ENCODE peak calls at places on chromosome 4, in four cellular contexts. X is fibroblast of lung; B is H7; H is CD8-positive, alpha-beta T cell. T is an unnamed sample.
A peak's percentile ranks its signal among the peaks of the same experiment; 100 is the strongest.

GRCh38 chr4:169221662-169222061 is 49.1 kb downstream of the SH3RF1 start:
- DNase-seq in H (no peak), X (no peak), B (no peak), T (no peak)

GRCh38 chr4:32140636-32141035 is 1420.5 kb downstream of the PCDH7 start:
- DNase-seq in B (no peak), X (peak; percentile 97), H (no peak), T (no peak)

GRCh38 chr4:48237996-48238645 is 31.5 kb downstream of the TEC start:
- DNase-seq in X (no peak), B (no peak), H (no peak), T (no peak)

GRCh38 chr4:24471623-24472510 is 112.5 kb downstream of the DHX15 start:
- DNase-seq in B (peak; percentile 86), H (no peak), X (peak; percentile 30), T (peak; percentile 9)

GRCh38 chr4:71487324-71487677 is 148.5 kb downstream of the SLC4A4 start:
- DNase-seq in B (peak; percentile 0), H (no peak), X (no peak), T (no peak)

GRCh38 chr4:132596186-132596585 is 552.9 kb upstream of the PCDH10 start:
- DNase-seq in B (no peak), H (no peak), X (no peak), T (no peak)

GRCh38 chr4:153735901-153736461 is 23.8 kb downstream of the RNF175 start:
- DNase-seq in B (no peak), X (peak; percentile 52), H (no peak), T (no peak)

GRCh38 chr4:38131371-38132139 is 171.4 kb downstream of the PTTG2 start:
- DNase-seq in H (peak; percentile 64), B (peak; percentile 56), X (peak; percentile 72), T (no peak)

GRCh38 chr4:38243385-38244053 is 283.3 kb downstream of the PTTG2 start:
- DNase-seq in B (no peak), X (peak; percentile 3), H (no peak), T (no peak)

GRCh38 chr4:113919145-113919544 is 60.3 kb downstream of the ARSJ start:
- DNase-seq in X (no peak), B (no peak), H (no peak), T (no peak)

GRCh38 chr4:16544251-16544721 is 318.0 kb upstream of the TAPT1 start:
- DNase-seq in B (no peak), H (no peak), X (no peak), T (no peak)

GRCh38 chr4:54588404-54588803 is 69.4 kb upstream of the KIT start:
- DNase-seq in X (peak; percentile 15), H (no peak), B (no peak), T (no peak)

GRCh38 chr4:163991268-163991667 is 496.8 kb downstream of the TMA16 start:
- DNase-seq in B (no peak), X (peak; percentile 39), H (no peak), T (no peak)

GRCh38 chr4:7383251-7383650 is 51.5 kb downstream of the PSAPL1 start:
- DNase-seq in B (peak; percentile 39), X (no peak), H (no peak), T (no peak)

GRCh38 chr4:26459756-26460530 is 30.3 kb downstream of the CCKAR start:
- DNase-seq in H (no peak), X (peak; percentile 79), B (no peak), T (no peak)

GRCh38 chr4:57037982-57038604 is 59.4 kb downstream of the POLR2B start:
- DNase-seq in X (no peak), B (peak; percentile 71), H (no peak), T (peak; percentile 59)

GRCh38 chr4:3822230-3822947 is 56.2 kb downstream of the ADRA2C start:
- DNase-seq in H (no peak), B (peak; percentile 60), X (no peak), T (no peak)

GRCh38 chr4:120616041-120616440 is 306.5 kb downstream of the PRDM5 start:
- DNase-seq in B (no peak), H (no peak), X (no peak), T (no peak)

GRCh38 chr4:69759189-69759604 is 1.2 kb downstream of the SULT1B1 start:
- DNase-seq in H (no peak), X (no peak), B (no peak), T (no peak)

GRCh38 chr4:139656614-139657486 is 8.8 kb upstream of the MGST2 start:
- DNase-seq in H (peak; percentile 44), B (peak; percentile 72), X (peak; percentile 70), T (no peak)

GRCh38 chr4:5956285-5957021 is 61.8 kb downstream of the C4orf50 start:
- DNase-seq in B (peak; percentile 69), H (no peak), X (no peak), T (no peak)

GRCh38 chr4:173365359-173365996 is 5.3 kb upstream of the SAP30 start:
- DNase-seq in B (no peak), X (no peak), H (no peak), T (no peak)

GRCh38 chr4:16914208-16914607 is 15.8 kb upstream of the LDB2 start:
- DNase-seq in B (peak; percentile 43), H (no peak), X (peak; percentile 25), T (no peak)

GRCh38 chr4:19580090-19580489 is 671.6 kb upstream of the SLIT2 start:
- DNase-seq in B (no peak), H (no peak), X (peak; percentile 63), T (no peak)

GRCh38 chr4:123811763-123812390 is 415.3 kb downstream of the SPRY1 start:
- DNase-seq in B (no peak), X (no peak), H (no peak), T (no peak)

GRCh38 chr4:42360158-42360557 is 37.1 kb upstream of the SHISA3 start:
- DNase-seq in X (no peak), B (no peak), H (no peak), T (no peak)

GRCh38 chr4:33162122-33162521 is 2442.0 kb downstream of the PCDH7 start:
- DNase-seq in B (no peak), H (no peak), X (no peak), T (no peak)

GRCh38 chr4:128979934-128980333 is 113.4 kb downstream of the SCLT1 start:
- DNase-seq in B (no peak), H (no peak), X (peak; percentile 93), T (no peak)

GRCh38 chr4:146273204-146273901 is 59.0 kb downstream of the REELD1 start:
- DNase-seq in X (no peak), H (no peak), B (no peak), T (no peak)

GRCh38 chr4:20844311-20844710 is 144.1 kb downstream of the PACRGL start:
- DNase-seq in H (no peak), B (no peak), X (no peak), T (no peak)

GRCh38 chr4:169270810-169271691 is at the start of gene SH3RF1:
- DNase-seq in H (peak; percentile 15), X (peak; percentile 88), B (peak; percentile 86), T (peak; percentile 87)

GRCh38 chr4:183124865-183125264 is 25.8 kb downstream of the WWC2 start:
- DNase-seq in X (no peak), H (no peak), B (no peak), T (no peak)

GRCh38 chr4:149980941-149981340 is 97.3 kb upstream of the DCLK2 start:
- DNase-seq in B (peak; percentile 10), X (peak; percentile 46), H (peak; percentile 26), T (peak; percentile 15)

GRCh38 chr4:154489558-154490260 is 1.9 kb downstream of the DCHS2 start:
- DNase-seq in X (no peak), B (no peak), H (no peak), T (no peak)

GRCh38 chr4:7781361-7781760 is 158.3 kb downstream of the AFAP1 start:
- DNase-seq in B (no peak), X (peak; percentile 84), H (no peak), T (no peak)

DNA sequence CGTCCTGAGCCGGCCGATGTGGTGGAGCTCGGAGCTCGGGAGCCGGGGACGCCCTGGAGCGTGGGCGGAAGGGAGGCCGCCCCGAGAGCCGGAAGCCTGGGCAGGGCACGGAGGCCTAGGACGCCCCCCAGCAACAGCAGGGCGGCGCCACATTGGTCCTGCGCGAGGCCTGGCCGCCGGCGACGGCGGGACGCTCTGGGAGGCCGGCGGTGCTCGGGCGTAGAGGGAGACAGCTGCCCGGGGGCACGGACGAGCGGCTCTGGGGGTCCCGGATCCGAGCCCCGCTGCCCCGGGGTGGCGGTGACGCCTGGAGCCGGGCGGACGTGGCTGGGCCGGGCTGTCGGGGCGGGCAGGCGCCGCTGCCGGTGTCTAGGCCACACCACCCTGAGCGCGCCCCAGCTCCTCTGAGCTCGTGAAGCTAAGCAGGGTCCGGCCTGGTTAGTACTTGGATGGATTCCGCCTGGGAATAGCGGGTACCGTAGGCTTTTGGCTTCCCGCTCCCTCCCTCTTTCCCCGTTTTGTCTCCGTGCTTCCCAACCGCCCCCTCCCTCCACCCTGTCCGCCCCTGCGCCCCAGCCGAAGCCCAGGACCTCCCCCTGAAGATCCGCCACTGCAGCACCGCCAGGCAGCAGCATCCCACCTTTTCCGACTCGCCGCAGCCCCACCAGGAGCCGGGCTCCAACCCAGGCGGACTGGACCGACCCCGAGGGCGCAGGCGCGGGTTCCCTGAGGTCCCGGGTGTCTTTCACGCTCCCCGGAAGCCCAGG is 12.1 kb downstream of the FRG2 start:
- DNase-seq in B (peak; percentile 82), H (no peak), X (no peak), T (no peak)
- H3K4me3 ChIP-seq in B (peak overlapping the region; percentile 43), H (no peak overlapping the region), X (peak overlapping the region; percentile 40), T (no peak overlapping the region)

DNA sequence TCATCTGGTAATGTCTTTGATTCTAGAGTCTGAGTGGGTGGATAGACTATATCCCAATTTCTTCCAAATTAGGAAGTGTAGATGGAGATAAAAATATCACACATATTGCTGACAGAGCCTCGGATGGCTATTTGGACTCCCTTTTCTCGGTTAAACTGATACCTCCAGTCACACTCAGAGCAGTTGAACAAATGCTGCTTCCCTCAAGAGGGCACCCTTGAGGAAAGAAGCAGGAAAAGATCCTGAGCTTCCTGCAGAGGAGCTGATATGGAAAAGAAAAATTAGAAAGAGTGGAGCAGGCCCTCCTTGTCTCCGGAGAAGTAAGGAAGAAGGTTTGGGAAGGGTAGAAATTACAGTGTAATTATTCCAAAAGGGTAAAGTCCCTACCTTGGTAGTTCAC is 96.2 kb upstream of the CCSER1 start:
- DNase-seq in B (no peak), X (no peak), H (no peak), T (no peak)
- H3K4me3 ChIP-seq in B (no peak overlapping the region), X (no peak overlapping the region), H (no peak overlapping the region), T (no peak overlapping the region)

GRCh38 chr4:125125256-125125655 is 189.5 kb upstream of the FAT4 start:
- DNase-seq in H (no peak), X (peak; percentile 16), B (no peak), T (no peak)
- H3K4me3 ChIP-seq in H (no peak overlapping the region), X (no peak overlapping the region), B (no peak overlapping the region), T (no peak overlapping the region)

GRCh38 chr4:14151099-14151498 is 523.6 kb upstream of the BOD1L1 start:
- DNase-seq in X (no peak), H (no peak), B (no peak), T (no peak)
- H3K4me3 ChIP-seq in X (no peak overlapping the region), H (no peak overlapping the region), B (no peak overlapping the region), T (no peak overlapping the region)

DNA sequence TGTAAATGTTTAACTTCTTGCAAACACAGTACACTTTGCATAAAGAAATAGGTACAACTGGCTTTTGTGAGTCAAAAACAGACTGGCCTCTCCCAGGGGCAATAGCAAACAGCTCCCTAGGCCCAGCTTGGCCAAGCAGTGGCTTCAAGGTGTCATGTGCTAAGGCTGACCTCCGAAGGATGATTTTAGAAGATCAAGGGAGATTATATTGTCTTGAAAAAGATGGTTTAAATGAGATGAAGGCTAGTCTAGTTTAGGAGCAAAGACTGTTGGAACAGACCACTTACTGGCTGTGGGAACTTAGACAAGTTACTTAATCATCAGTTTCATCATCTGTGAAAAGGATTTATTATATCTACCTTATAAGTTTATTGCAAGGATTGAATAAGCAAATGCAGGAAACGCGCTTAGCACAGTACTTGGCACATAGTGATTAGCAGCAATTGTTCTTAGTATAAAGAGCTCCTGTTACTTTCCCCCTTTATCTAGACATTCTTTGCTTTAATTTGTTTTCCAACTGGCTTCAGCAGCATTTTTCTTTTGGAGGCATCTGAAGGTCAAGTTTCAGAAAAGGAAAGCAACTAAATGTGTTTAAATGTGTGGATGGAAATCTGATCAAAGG is 17.2 kb downstream of the ANXA3 start:
- DNase-seq in B (no peak), H (no peak), X (no peak), T (no peak)
- H3K4me3 ChIP-seq in B (no peak overlapping the region), H (no peak overlapping the region), X (no peak overlapping the region), T (no peak overlapping the region)

T was measured in tibial nerve.